ENCODE peak calls at places on chromosome 11, in four cellular contexts. T, H, O and D are unnamed samples.

GRCh38 chr11:19994712-19995111 is 165.6 kb downstream of the DBX1 start:
- DNase-seq in T (no peak), H (no peak), O (no peak), D (no peak)

GRCh38 chr11:57566035-57566504 is 1.4 kb downstream of the UBE2L6 start:
- DNase-seq in T (no peak), H (no peak), O (peak; percentile 40), D (no peak)

GRCh38 chr11:114196994-114197702 is 99.1 kb upstream of the NNMT start:
- DNase-seq in T (no peak), H (no peak), O (no peak), D (no peak)

GRCh38 chr11:110409174-110409573 is 20.6 kb upstream of the FDX1 start:
- DNase-seq in T (no peak), H (no peak), O (no peak), D (no peak)

GRCh38 chr11:117484159-117484558 is 156.5 kb downstream of the CEP164 start:
- DNase-seq in T (no peak), H (no peak), O (no peak), D (no peak)

GRCh38 chr11:61571869-61572268 is 9.0 kb downstream of the SYT7 start:
- DNase-seq in T (peak; percentile 54), H (no peak), O (no peak), D (no peak)

GRCh38 chr11:15526032-15526431 is 411.3 kb downstream of the INSC start:
- DNase-seq in T (no peak), H (no peak), O (no peak), D (no peak)

GRCh38 chr11:35246725-35247124 is 107.8 kb downstream of the CD44 start:
- DNase-seq in T (peak; percentile 39), H (no peak), O (no peak), D (no peak)